ENCODE peak calls at places on chromosomes 11 and 22, in ten cellular contexts. One of them, this sample, is unnamed.

GRCh38 chr11:62805991-62806441 is 776 bp upstream of the NXF1 start:
- DNase-seq in body of pancreas: no peak
- DNase-seq in ovary: no peak
- DNase-seq in activated T-cell treated with anti-CD3 and anti-CD28 coated beads for 1 hour: no peak
- DNase-seq in T-helper 2 cell treated with Interferon-gamma antibody and Interleukin-4, amounts not matched to agents 5 μg/mL and 100 μg/mL, for 36 hours: no peak
- DNase-seq in RKO: peak; percentile 12
- DNase-seq in stimulated activated CD8-positive, alpha-beta memory T cell treated with anti-CD3 and anti-CD28 coated beads, Interleukin-4, amount 100 ng/mL, for 1 hour: no peak
- DNase-seq in spleen: no peak
- DNase-seq in putamen: no peak
- DNase-seq in anterior cingulate cortex: no peak
- DNase-seq in this sample: no peak

GRCh38 chr11:34501962-34502361 is 11.6 kb downstream of the ELF5 start:
- DNase-seq in body of pancreas: no peak
- DNase-seq in ovary: no peak
- DNase-seq in activated T-cell treated with anti-CD3 and anti-CD28 coated beads for 1 hour: no peak
- DNase-seq in T-helper 2 cell treated with Interferon-gamma antibody and Interleukin-4, amounts not matched to agents 5 μg/mL and 100 μg/mL, for 36 hours: no peak
- DNase-seq in RKO: no peak
- DNase-seq in stimulated activated CD8-positive, alpha-beta memory T cell treated with anti-CD3 and anti-CD28 coated beads, Interleukin-4, amount 100 ng/mL, for 1 hour: no peak
- DNase-seq in spleen: no peak
- DNase-seq in putamen: no peak
- DNase-seq in anterior cingulate cortex: no peak
- DNase-seq in this sample: no peak

GRCh38 chr11:7546324-7546791 is 32.6 kb downstream of the PPFIBP2 start:
- DNase-seq in body of pancreas: no peak
- DNase-seq in ovary: no peak
- DNase-seq in activated T-cell treated with anti-CD3 and anti-CD28 coated beads for 1 hour: no peak
- DNase-seq in T-helper 2 cell treated with Interferon-gamma antibody and Interleukin-4, amounts not matched to agents 5 μg/mL and 100 μg/mL, for 36 hours: no peak
- DNase-seq in RKO: no peak
- DNase-seq in stimulated activated CD8-positive, alpha-beta memory T cell treated with anti-CD3 and anti-CD28 coated beads, Interleukin-4, amount 100 ng/mL, for 1 hour: no peak
- DNase-seq in spleen: no peak
- DNase-seq in putamen: no peak
- DNase-seq in anterior cingulate cortex: no peak
- DNase-seq in this sample: no peak

GRCh38 chr22:46835693-46836092 is 73.2 kb downstream of the TBC1D22A start:
- DNase-seq in body of pancreas: no peak
- DNase-seq in ovary: no peak
- DNase-seq in activated T-cell treated with anti-CD3 and anti-CD28 coated beads for 1 hour: no peak
- DNase-seq in T-helper 2 cell treated with Interferon-gamma antibody and Interleukin-4, amounts not matched to agents 5 μg/mL and 100 μg/mL, for 36 hours: no peak
- DNase-seq in RKO: no peak
- DNase-seq in stimulated activated CD8-positive, alpha-beta memory T cell treated with anti-CD3 and anti-CD28 coated beads, Interleukin-4, amount 100 ng/mL, for 1 hour: no peak
- DNase-seq in spleen: no peak
- DNase-seq in putamen: no peak
- DNase-seq in anterior cingulate cortex: no peak
- DNase-seq in this sample: no peak

GRCh38 chr22:33654173-33654890 is 265.9 kb downstream of the LARGE1 start:
- DNase-seq in body of pancreas: no peak
- DNase-seq in ovary: no peak
- DNase-seq in activated T-cell treated with anti-CD3 and anti-CD28 coated beads for 1 hour: no peak
- DNase-seq in T-helper 2 cell treated with Interferon-gamma antibody and Interleukin-4, amounts not matched to agents 5 μg/mL and 100 μg/mL, for 36 hours: no peak
- DNase-seq in RKO: no peak
- DNase-seq in stimulated activated CD8-positive, alpha-beta memory T cell treated with anti-CD3 and anti-CD28 coated beads, Interleukin-4, amount 100 ng/mL, for 1 hour: no peak
- DNase-seq in spleen: no peak
- DNase-seq in putamen: no peak
- DNase-seq in anterior cingulate cortex: no peak
- DNase-seq in this sample: no peak

GRCh38 chr11:102313225-102313940 is 3.9 kb upstream of the BIRC3 start:
- DNase-seq in body of pancreas: no peak
- DNase-seq in ovary: no peak
- DNase-seq in activated T-cell treated with anti-CD3 and anti-CD28 coated beads for 1 hour: no peak
- DNase-seq in T-helper 2 cell treated with Interferon-gamma antibody and Interleukin-4, amounts not matched to agents 5 μg/mL and 100 μg/mL, for 36 hours: no peak
- DNase-seq in RKO: no peak
- DNase-seq in stimulated activated CD8-positive, alpha-beta memory T cell treated with anti-CD3 and anti-CD28 coated beads, Interleukin-4, amount 100 ng/mL, for 1 hour: no peak
- DNase-seq in spleen: no peak
- DNase-seq in putamen: no peak
- DNase-seq in anterior cingulate cortex: no peak
- DNase-seq in this sample: no peak

GRCh38 chr11:44139565-44140313 is 44.3 kb downstream of the EXT2 start:
- DNase-seq in body of pancreas: no peak
- DNase-seq in ovary: no peak
- DNase-seq in activated T-cell treated with anti-CD3 and anti-CD28 coated beads for 1 hour: no peak
- DNase-seq in T-helper 2 cell treated with Interferon-gamma antibody and Interleukin-4, amounts not matched to agents 5 μg/mL and 100 μg/mL, for 36 hours: no peak
- DNase-seq in RKO: no peak
- DNase-seq in stimulated activated CD8-positive, alpha-beta memory T cell treated with anti-CD3 and anti-CD28 coated beads, Interleukin-4, amount 100 ng/mL, for 1 hour: no peak
- DNase-seq in spleen: no peak
- DNase-seq in putamen: no peak
- DNase-seq in anterior cingulate cortex: no peak
- DNase-seq in this sample: no peak

GRCh38 chr22:46910624-46911023 is 148.2 kb downstream of the TBC1D22A start:
- DNase-seq in body of pancreas: no peak
- DNase-seq in ovary: no peak
- DNase-seq in activated T-cell treated with anti-CD3 and anti-CD28 coated beads for 1 hour: no peak
- DNase-seq in T-helper 2 cell treated with Interferon-gamma antibody and Interleukin-4, amounts not matched to agents 5 μg/mL and 100 μg/mL, for 36 hours: no peak
- DNase-seq in RKO: no peak
- DNase-seq in stimulated activated CD8-positive, alpha-beta memory T cell treated with anti-CD3 and anti-CD28 coated beads, Interleukin-4, amount 100 ng/mL, for 1 hour: no peak
- DNase-seq in spleen: no peak
- DNase-seq in putamen: no peak
- DNase-seq in anterior cingulate cortex: no peak
- DNase-seq in this sample: no peak

GRCh38 chr11:11218287-11218986 is 134.6 kb downstream of the CSNK2A3 start:
- DNase-seq in body of pancreas: peak; percentile 55
- DNase-seq in ovary: no peak
- DNase-seq in activated T-cell treated with anti-CD3 and anti-CD28 coated beads for 1 hour: no peak
- DNase-seq in T-helper 2 cell treated with Interferon-gamma antibody and Interleukin-4, amounts not matched to agents 5 μg/mL and 100 μg/mL, for 36 hours: no peak
- DNase-seq in RKO: no peak
- DNase-seq in stimulated activated CD8-positive, alpha-beta memory T cell treated with anti-CD3 and anti-CD28 coated beads, Interleukin-4, amount 100 ng/mL, for 1 hour: no peak
- DNase-seq in spleen: no peak
- DNase-seq in putamen: no peak
- DNase-seq in anterior cingulate cortex: no peak
- DNase-seq in this sample: no peak

GRCh38 chr11:79060534-79060933 is 380.3 kb downstream of the TENM4 start:
- DNase-seq in body of pancreas: no peak
- DNase-seq in ovary: no peak
- DNase-seq in activated T-cell treated with anti-CD3 and anti-CD28 coated beads for 1 hour: no peak
- DNase-seq in T-helper 2 cell treated with Interferon-gamma antibody and Interleukin-4, amounts not matched to agents 5 μg/mL and 100 μg/mL, for 36 hours: no peak
- DNase-seq in RKO: no peak
- DNase-seq in stimulated activated CD8-positive, alpha-beta memory T cell treated with anti-CD3 and anti-CD28 coated beads, Interleukin-4, amount 100 ng/mL, for 1 hour: no peak
- DNase-seq in spleen: no peak
- DNase-seq in putamen: no peak
- DNase-seq in anterior cingulate cortex: no peak
- DNase-seq in this sample: no peak

GRCh38 chr11:59403546-59403945 is 22.7 kb downstream of the OR5A2 start:
- DNase-seq in body of pancreas: no peak
- DNase-seq in ovary: no peak
- DNase-seq in activated T-cell treated with anti-CD3 and anti-CD28 coated beads for 1 hour: no peak
- DNase-seq in T-helper 2 cell treated with Interferon-gamma antibody and Interleukin-4, amounts not matched to agents 5 μg/mL and 100 μg/mL, for 36 hours: no peak
- DNase-seq in RKO: peak; percentile 3
- DNase-seq in stimulated activated CD8-positive, alpha-beta memory T cell treated with anti-CD3 and anti-CD28 coated beads, Interleukin-4, amount 100 ng/mL, for 1 hour: no peak
- DNase-seq in spleen: no peak
- DNase-seq in putamen: no peak
- DNase-seq in anterior cingulate cortex: no peak
- DNase-seq in this sample: no peak

GRCh38 chr11:57094206-57094940 is 87.4 kb upstream of the LRRC55 start:
- DNase-seq in body of pancreas: no peak
- DNase-seq in ovary: no peak
- DNase-seq in activated T-cell treated with anti-CD3 and anti-CD28 coated beads for 1 hour: no peak
- DNase-seq in T-helper 2 cell treated with Interferon-gamma antibody and Interleukin-4, amounts not matched to agents 5 μg/mL and 100 μg/mL, for 36 hours: no peak
- DNase-seq in RKO: peak; percentile 3
- DNase-seq in stimulated activated CD8-positive, alpha-beta memory T cell treated with anti-CD3 and anti-CD28 coated beads, Interleukin-4, amount 100 ng/mL, for 1 hour: no peak
- DNase-seq in spleen: no peak
- DNase-seq in putamen: peak; percentile 47
- DNase-seq in anterior cingulate cortex: no peak
- DNase-seq in this sample: no peak

GRCh38 chr22:11629661-11630385 is 3898.2 kb upstream of the OR11H1 start:
- DNase-seq in body of pancreas: no peak
- DNase-seq in ovary: no peak
- DNase-seq in activated T-cell treated with anti-CD3 and anti-CD28 coated beads for 1 hour: no peak
- DNase-seq in T-helper 2 cell treated with Interferon-gamma antibody and Interleukin-4, amounts not matched to agents 5 μg/mL and 100 μg/mL, for 36 hours: no peak
- DNase-seq in RKO: no peak
- DNase-seq in stimulated activated CD8-positive, alpha-beta memory T cell treated with anti-CD3 and anti-CD28 coated beads, Interleukin-4, amount 100 ng/mL, for 1 hour: no peak
- DNase-seq in spleen: peak; percentile 72
- DNase-seq in putamen: no peak
- DNase-seq in anterior cingulate cortex: no peak
- DNase-seq in this sample: no peak

GRCh38 chr11:34316347-34317037 is 41.3 kb downstream of the ABTB2 start:
- DNase-seq in body of pancreas: no peak
- DNase-seq in ovary: no peak
- DNase-seq in activated T-cell treated with anti-CD3 and anti-CD28 coated beads for 1 hour: no peak
- DNase-seq in T-helper 2 cell treated with Interferon-gamma antibody and Interleukin-4, amounts not matched to agents 5 μg/mL and 100 μg/mL, for 36 hours: no peak
- DNase-seq in RKO: no peak
- DNase-seq in stimulated activated CD8-positive, alpha-beta memory T cell treated with anti-CD3 and anti-CD28 coated beads, Interleukin-4, amount 100 ng/mL, for 1 hour: no peak
- DNase-seq in spleen: no peak
- DNase-seq in putamen: peak; percentile 18
- DNase-seq in anterior cingulate cortex: no peak
- DNase-seq in this sample: no peak

GRCh38 chr11:84012171-84012826 is 726.1 kb upstream of the CCDC90B start:
- DNase-seq in body of pancreas: no peak
- DNase-seq in ovary: no peak
- DNase-seq in activated T-cell treated with anti-CD3 and anti-CD28 coated beads for 1 hour: no peak
- DNase-seq in T-helper 2 cell treated with Interferon-gamma antibody and Interleukin-4, amounts not matched to agents 5 μg/mL and 100 μg/mL, for 36 hours: no peak
- DNase-seq in RKO: no peak
- DNase-seq in stimulated activated CD8-positive, alpha-beta memory T cell treated with anti-CD3 and anti-CD28 coated beads, Interleukin-4, amount 100 ng/mL, for 1 hour: no peak
- DNase-seq in spleen: no peak
- DNase-seq in putamen: no peak
- DNase-seq in anterior cingulate cortex: no peak
- DNase-seq in this sample: no peak

GRCh38 chr22:45202333-45203149 is 38.2 kb downstream of the KIAA0930 start:
- DNase-seq in body of pancreas: no peak
- DNase-seq in ovary: no peak
- DNase-seq in activated T-cell treated with anti-CD3 and anti-CD28 coated beads for 1 hour: no peak
- DNase-seq in T-helper 2 cell treated with Interferon-gamma antibody and Interleukin-4, amounts not matched to agents 5 μg/mL and 100 μg/mL, for 36 hours: no peak
- DNase-seq in RKO: no peak
- DNase-seq in stimulated activated CD8-positive, alpha-beta memory T cell treated with anti-CD3 and anti-CD28 coated beads, Interleukin-4, amount 100 ng/mL, for 1 hour: no peak
- DNase-seq in spleen: peak; percentile 61
- DNase-seq in putamen: no peak
- DNase-seq in anterior cingulate cortex: no peak
- DNase-seq in this sample: no peak

GRCh38 chr22:37951305-37951704 is 2.1 kb downstream of the C22orf23 start:
- DNase-seq in body of pancreas: no peak
- DNase-seq in ovary: no peak
- DNase-seq in activated T-cell treated with anti-CD3 and anti-CD28 coated beads for 1 hour: no peak
- DNase-seq in T-helper 2 cell treated with Interferon-gamma antibody and Interleukin-4, amounts not matched to agents 5 μg/mL and 100 μg/mL, for 36 hours: no peak
- DNase-seq in RKO: no peak
- DNase-seq in stimulated activated CD8-positive, alpha-beta memory T cell treated with anti-CD3 and anti-CD28 coated beads, Interleukin-4, amount 100 ng/mL, for 1 hour: no peak
- DNase-seq in spleen: no peak
- DNase-seq in putamen: no peak
- DNase-seq in anterior cingulate cortex: no peak
- DNase-seq in this sample: no peak

GRCh38 chr11:1837171-1838076 is 1.4 kb upstream of the TNNI2 start:
- DNase-seq in body of pancreas: peak; percentile 67
- DNase-seq in ovary: peak; percentile 69
- DNase-seq in activated T-cell treated with anti-CD3 and anti-CD28 coated beads for 1 hour: peak; percentile 74
- DNase-seq in T-helper 2 cell treated with Interferon-gamma antibody and Interleukin-4, amounts not matched to agents 5 μg/mL and 100 μg/mL, for 36 hours: peak; percentile 54
- DNase-seq in RKO: peak; percentile 43
- DNase-seq in stimulated activated CD8-positive, alpha-beta memory T cell treated with anti-CD3 and anti-CD28 coated beads, Interleukin-4, amount 100 ng/mL, for 1 hour: peak; percentile 60
- DNase-seq in spleen: peak; percentile 96
- DNase-seq in putamen: no peak
- DNase-seq in anterior cingulate cortex: peak; percentile 34
- DNase-seq in this sample: peak; percentile 76

GRCh38 chr11:102843474-102843873 is at the start of gene MMP3:
- DNase-seq in body of pancreas: no peak
- DNase-seq in ovary: no peak
- DNase-seq in activated T-cell treated with anti-CD3 and anti-CD28 coated beads for 1 hour: no peak
- DNase-seq in T-helper 2 cell treated with Interferon-gamma antibody and Interleukin-4, amounts not matched to agents 5 μg/mL and 100 μg/mL, for 36 hours: no peak
- DNase-seq in RKO: peak; percentile 20
- DNase-seq in stimulated activated CD8-positive, alpha-beta memory T cell treated with anti-CD3 and anti-CD28 coated beads, Interleukin-4, amount 100 ng/mL, for 1 hour: no peak
- DNase-seq in spleen: no peak
- DNase-seq in putamen: no peak
- DNase-seq in anterior cingulate cortex: no peak
- DNase-seq in this sample: no peak

GRCh38 chr11:116955949-116956348 is 118.5 kb upstream of the APOA1 start:
- DNase-seq in body of pancreas: no peak
- DNase-seq in ovary: no peak
- DNase-seq in activated T-cell treated with anti-CD3 and anti-CD28 coated beads for 1 hour: no peak
- DNase-seq in T-helper 2 cell treated with Interferon-gamma antibody and Interleukin-4, amounts not matched to agents 5 μg/mL and 100 μg/mL, for 36 hours: no peak
- DNase-seq in RKO: no peak
- DNase-seq in stimulated activated CD8-positive, alpha-beta memory T cell treated with anti-CD3 and anti-CD28 coated beads, Interleukin-4, amount 100 ng/mL, for 1 hour: no peak
- DNase-seq in spleen: no peak
- DNase-seq in putamen: no peak
- DNase-seq in anterior cingulate cortex: no peak
- DNase-seq in this sample: no peak

GRCh38 chr22:19446603-19447387 is 716 bp downstream of the C22orf39 start:
- DNase-seq in body of pancreas: no peak
- DNase-seq in ovary: no peak
- DNase-seq in activated T-cell treated with anti-CD3 and anti-CD28 coated beads for 1 hour: no peak
- DNase-seq in T-helper 2 cell treated with Interferon-gamma antibody and Interleukin-4, amounts not matched to agents 5 μg/mL and 100 μg/mL, for 36 hours: no peak
- DNase-seq in RKO: peak; percentile 30
- DNase-seq in stimulated activated CD8-positive, alpha-beta memory T cell treated with anti-CD3 and anti-CD28 coated beads, Interleukin-4, amount 100 ng/mL, for 1 hour: no peak
- DNase-seq in spleen: no peak
- DNase-seq in putamen: no peak
- DNase-seq in anterior cingulate cortex: no peak
- DNase-seq in this sample: no peak

GRCh38 chr11:112961751-112962747 is 829 bp downstream of the NCAM1 start:
- DNase-seq in body of pancreas: no peak
- DNase-seq in ovary: peak; percentile 41
- DNase-seq in activated T-cell treated with anti-CD3 and anti-CD28 coated beads for 1 hour: no peak
- DNase-seq in T-helper 2 cell treated with Interferon-gamma antibody and Interleukin-4, amounts not matched to agents 5 μg/mL and 100 μg/mL, for 36 hours: no peak
- DNase-seq in RKO: no peak
- DNase-seq in stimulated activated CD8-positive, alpha-beta memory T cell treated with anti-CD3 and anti-CD28 coated beads, Interleukin-4, amount 100 ng/mL, for 1 hour: no peak
- DNase-seq in spleen: peak; percentile 75
- DNase-seq in putamen: peak; percentile 77
- DNase-seq in anterior cingulate cortex: peak; percentile 31
- DNase-seq in this sample: no peak

GRCh38 chr11:81394324-81394723 is 1339.3 kb downstream of the FAM181B start:
- DNase-seq in body of pancreas: no peak
- DNase-seq in ovary: no peak
- DNase-seq in activated T-cell treated with anti-CD3 and anti-CD28 coated beads for 1 hour: no peak
- DNase-seq in T-helper 2 cell treated with Interferon-gamma antibody and Interleukin-4, amounts not matched to agents 5 μg/mL and 100 μg/mL, for 36 hours: no peak
- DNase-seq in RKO: no peak
- DNase-seq in stimulated activated CD8-positive, alpha-beta memory T cell treated with anti-CD3 and anti-CD28 coated beads, Interleukin-4, amount 100 ng/mL, for 1 hour: no peak
- DNase-seq in spleen: no peak
- DNase-seq in putamen: no peak
- DNase-seq in anterior cingulate cortex: no peak
- DNase-seq in this sample: no peak

GRCh38 chr11:94106699-94107098 is 21.9 kb upstream of the PANX1 start:
- DNase-seq in body of pancreas: no peak
- DNase-seq in ovary: no peak
- DNase-seq in activated T-cell treated with anti-CD3 and anti-CD28 coated beads for 1 hour: no peak
- DNase-seq in T-helper 2 cell treated with Interferon-gamma antibody and Interleukin-4, amounts not matched to agents 5 μg/mL and 100 μg/mL, for 36 hours: no peak
- DNase-seq in RKO: no peak
- DNase-seq in stimulated activated CD8-positive, alpha-beta memory T cell treated with anti-CD3 and anti-CD28 coated beads, Interleukin-4, amount 100 ng/mL, for 1 hour: no peak
- DNase-seq in spleen: no peak
- DNase-seq in putamen: no peak
- DNase-seq in anterior cingulate cortex: no peak
- DNase-seq in this sample: no peak

GRCh38 chr11:117870176-117870952 is 6.1 kb downstream of the FXYD6 start:
- DNase-seq in body of pancreas: no peak
- DNase-seq in ovary: no peak
- DNase-seq in activated T-cell treated with anti-CD3 and anti-CD28 coated beads for 1 hour: no peak
- DNase-seq in T-helper 2 cell treated with Interferon-gamma antibody and Interleukin-4, amounts not matched to agents 5 μg/mL and 100 μg/mL, for 36 hours: no peak
- DNase-seq in RKO: no peak
- DNase-seq in stimulated activated CD8-positive, alpha-beta memory T cell treated with anti-CD3 and anti-CD28 coated beads, Interleukin-4, amount 100 ng/mL, for 1 hour: no peak
- DNase-seq in spleen: no peak
- DNase-seq in putamen: peak; percentile 23
- DNase-seq in anterior cingulate cortex: no peak
- DNase-seq in this sample: no peak

GRCh38 chr11:121626507-121626875 is 173.7 kb upstream of the SORL1-AS1 start:
- DNase-seq in body of pancreas: no peak
- DNase-seq in ovary: no peak
- DNase-seq in activated T-cell treated with anti-CD3 and anti-CD28 coated beads for 1 hour: no peak
- DNase-seq in T-helper 2 cell treated with Interferon-gamma antibody and Interleukin-4, amounts not matched to agents 5 μg/mL and 100 μg/mL, for 36 hours: no peak
- DNase-seq in RKO: no peak
- DNase-seq in stimulated activated CD8-positive, alpha-beta memory T cell treated with anti-CD3 and anti-CD28 coated beads, Interleukin-4, amount 100 ng/mL, for 1 hour: no peak
- DNase-seq in spleen: no peak
- DNase-seq in putamen: no peak
- DNase-seq in anterior cingulate cortex: no peak
- DNase-seq in this sample: no peak

GRCh38 chr11:72579816-72580647 is 94.2 kb downstream of the PDE2A start:
- DNase-seq in body of pancreas: peak; percentile 1
- DNase-seq in ovary: no peak
- DNase-seq in activated T-cell treated with anti-CD3 and anti-CD28 coated beads for 1 hour: no peak
- DNase-seq in T-helper 2 cell treated with Interferon-gamma antibody and Interleukin-4, amounts not matched to agents 5 μg/mL and 100 μg/mL, for 36 hours: no peak
- DNase-seq in RKO: peak; percentile 30
- DNase-seq in stimulated activated CD8-positive, alpha-beta memory T cell treated with anti-CD3 and anti-CD28 coated beads, Interleukin-4, amount 100 ng/mL, for 1 hour: no peak
- DNase-seq in spleen: no peak
- DNase-seq in putamen: no peak
- DNase-seq in anterior cingulate cortex: no peak
- DNase-seq in this sample: no peak

GRCh38 chr11:9688716-9689511 is 25.0 kb downstream of the SWAP70 start:
- DNase-seq in body of pancreas: no peak
- DNase-seq in ovary: no peak
- DNase-seq in activated T-cell treated with anti-CD3 and anti-CD28 coated beads for 1 hour: no peak
- DNase-seq in T-helper 2 cell treated with Interferon-gamma antibody and Interleukin-4, amounts not matched to agents 5 μg/mL and 100 μg/mL, for 36 hours: peak; percentile 36
- DNase-seq in RKO: peak; percentile 51
- DNase-seq in stimulated activated CD8-positive, alpha-beta memory T cell treated with anti-CD3 and anti-CD28 coated beads, Interleukin-4, amount 100 ng/mL, for 1 hour: no peak
- DNase-seq in spleen: no peak
- DNase-seq in putamen: peak; percentile 84
- DNase-seq in anterior cingulate cortex: no peak
- DNase-seq in this sample: no peak